ENCODE peak calls at places on chromosomes 5 and 9, in nine cellular contexts. N, M, Z, X, R, Y, J, U and W are unnamed samples.

GRCh38 chr5:64299805-64300204 is 134.2 kb downstream of the RNF180 start:
- DNase-seq in N (no peak), M (no peak), Z (no peak), X (no peak), R (no peak), Y (no peak), J (no peak), U (no peak), W (no peak)

GRCh38 chr5:96149546-96149945 is 187.9 kb upstream of the ELL2 start:
- DNase-seq in N (no peak), M (no peak), Z (no peak), X (no peak), R (no peak), Y (no peak), J (no peak), U (no peak), W (no peak)

GRCh38 chr9:35341585-35341984 is 148.3 kb upstream of the RUSC2 start:
- DNase-seq in N (no peak), M (no peak), Z (peak; percentile 15), X (no peak), R (no peak), Y (no peak), J (no peak), U (no peak), W (peak; percentile 17)

GRCh38 chr9:110655723-110656641 is 12.6 kb upstream of the MUSK start:
- DNase-seq in N (no peak), M (no peak), Z (no peak), X (no peak), R (no peak), Y (no peak), J (no peak), U (no peak), W (no peak)

GRCh38 chr9:101977614-101978210 is 239.3 kb upstream of the GRIN3A start:
- DNase-seq in N (no peak), M (no peak), Z (peak; percentile 1), X (no peak), R (no peak), Y (no peak), J (no peak), U (no peak), W (no peak)

GRCh38 chr9:129172816-129173215 is 5.2 kb downstream of the IER5L start:
- DNase-seq in N (no peak), M (peak; percentile 45), Z (no peak), X (peak; percentile 37), R (no peak), Y (no peak), J (no peak), U (no peak), W (no peak)

GRCh38 chr5:128276537-128277216 is 193.1 kb downstream of the SLC12A2 start:
- DNase-seq in N (no peak), M (no peak), Z (no peak), X (no peak), R (no peak), Y (no peak), J (no peak), U (no peak), W (no peak)

GRCh38 chr9:6450641-6451375 is 37.8 kb downstream of the UHRF2 start:
- DNase-seq in N (no peak), M (no peak), Z (no peak), X (no peak), R (no peak), Y (no peak), J (no peak), U (no peak), W (no peak)

GRCh38 chr5:109865636-109866035 is 175.9 kb downstream of the MAN2A1 start:
- DNase-seq in N (no peak), M (no peak), Z (peak; percentile 1), X (peak; percentile 64), R (no peak), Y (no peak), J (no peak), U (no peak), W (no peak)

GRCh38 chr5:167908596-167908995 is 382.8 kb upstream of the WWC1 start:
- DNase-seq in N (no peak), M (no peak), Z (no peak), X (no peak), R (no peak), Y (no peak), J (no peak), U (no peak), W (no peak)

GRCh38 chr9:75001719-75002421 is 26.2 kb downstream of the CARNMT1 start:
- DNase-seq in N (no peak), M (peak; percentile 82), Z (peak; percentile 72), X (peak; percentile 20), R (no peak), Y (no peak), J (no peak), U (peak; percentile 38), W (no peak)

GRCh38 chr5:2284678-2285077 is 402.0 kb upstream of the IRX4 start:
- DNase-seq in N (no peak), M (no peak), Z (no peak), X (no peak), R (no peak), Y (no peak), J (no peak), U (no peak), W (no peak)

GRCh38 chr5:139725073-139725830 is 70.4 kb upstream of the PSD2 start:
- DNase-seq in N (no peak), M (no peak), Z (no peak), X (no peak), R (no peak), Y (no peak), J (no peak), U (no peak), W (no peak)

GRCh38 chr5:54807421-54807820 is 178.0 kb downstream of the ESM1 start:
- DNase-seq in N (no peak), M (no peak), Z (no peak), X (no peak), R (no peak), Y (no peak), J (no peak), U (no peak), W (no peak)

GRCh38 chr9:89154651-89155336 is 23.8 kb downstream of the SHC3 start:
- DNase-seq in N (no peak), M (no peak), Z (no peak), X (no peak), R (no peak), Y (no peak), J (no peak), U (no peak), W (no peak)

GRCh38 chr5:80318212-80318611 is 1.6 kb upstream of the SPZ1 start:
- DNase-seq in N (no peak), M (no peak), Z (no peak), X (no peak), R (no peak), Y (no peak), J (no peak), U (no peak), W (no peak)

GRCh38 chr5:174311531-174312269 is 266.2 kb downstream of the NSG2 start:
- DNase-seq in N (peak; percentile 15), M (peak; percentile 91), Z (peak; percentile 36), X (peak; percentile 92), R (peak; percentile 42), Y (peak; percentile 58), J (peak; percentile 83), U (peak; percentile 87), W (peak; percentile 90)

GRCh38 chr9:133125706-133126696 is 5.0 kb upstream of the RALGDS start:
- DNase-seq in N (no peak), M (no peak), Z (no peak), X (no peak), R (no peak), Y (peak; percentile 71), J (no peak), U (peak; percentile 78), W (no peak)

GRCh38 chr5:149392718-149393117 is 13.6 kb upstream of the IL17B start:
- DNase-seq in N (no peak), M (no peak), Z (no peak), X (no peak), R (no peak), Y (no peak), J (no peak), U (no peak), W (no peak)

GRCh38 chr9:128937310-128938165 is 9.9 kb downstream of the DOLK start:
- DNase-seq in N (no peak), M (no peak), Z (no peak), X (no peak), R (no peak), Y (no peak), J (no peak), U (no peak), W (no peak)

GRCh38 chr9:111161015-111161415 is 122.7 kb upstream of the LPAR1 start:
- DNase-seq in N (no peak), M (no peak), Z (no peak), X (no peak), R (no peak), Y (no peak), J (no peak), U (no peak), W (no peak)

GRCh38 chr9:130053504-130054427 is at the start of gene GPR107:
- DNase-seq in N (peak; percentile 60), M (peak; percentile 89), Z (peak; percentile 67), X (peak; percentile 82), R (peak; percentile 64), Y (peak; percentile 88), J (peak; percentile 63), U (peak; percentile 90), W (peak; percentile 74)

GRCh38 chr9:94134629-94135028 is 50.4 kb downstream of the PTPDC1 start:
- DNase-seq in N (no peak), M (no peak), Z (no peak), X (no peak), R (no peak), Y (no peak), J (no peak), U (no peak), W (no peak)

GRCh38 chr5:124675921-124676846 is 70.3 kb downstream of the ZNF608 start:
- DNase-seq in N (no peak), M (no peak), Z (no peak), X (no peak), R (no peak), Y (no peak), J (no peak), U (no peak), W (no peak)

GRCh38 chr9:81628897-81629296 is 60.5 kb downstream of the TLE1 start:
- DNase-seq in N (no peak), M (no peak), Z (no peak), X (no peak), R (no peak), Y (no peak), J (no peak), U (no peak), W (no peak)

GRCh38 chr5:37867634-37868033 is 27.8 kb upstream of the GDNF start:
- DNase-seq in N (no peak), M (no peak), Z (no peak), X (no peak), R (no peak), Y (no peak), J (no peak), U (no peak), W (no peak)

GRCh38 chr5:175654807-175655206 is 3.1 kb upstream of the HRH2 start:
- DNase-seq in N (no peak), M (no peak), Z (no peak), X (no peak), R (no peak), Y (no peak), J (no peak), U (no peak), W (no peak)

GRCh38 chr9:127277770-127278169 is 13.2 kb downstream of the GARNL3 start:
- DNase-seq in N (no peak), M (no peak), Z (no peak), X (no peak), R (no peak), Y (no peak), J (no peak), U (no peak), W (no peak)

GRCh38 chr9:88092699-88093359 is 45.4 kb downstream of the SPATA31C2 start:
- DNase-seq in N (no peak), M (no peak), Z (no peak), X (peak; percentile 29), R (no peak), Y (no peak), J (no peak), U (no peak), W (no peak)

GRCh38 chr9:112894031-112894430 is 3.4 kb upstream of the SLC46A2 start:
- DNase-seq in N (no peak), M (no peak), Z (no peak), X (no peak), R (no peak), Y (no peak), J (no peak), U (no peak), W (no peak)

GRCh38 chr5:84275609-84276008 is 109.1 kb downstream of the EDIL3 start:
- DNase-seq in N (no peak), M (no peak), Z (no peak), X (no peak), R (no peak), Y (no peak), J (no peak), U (no peak), W (no peak)